ENCODE peak calls at places on chromosomes 12 and 14, in five cellular contexts. M is tibial nerve, R is PC-3, Q is K562, J is iPS DF 6.9. X is an unnamed sample. For H3K4me1, the result is how much of the 10 kb centered on the place peaks cover.

GRCh38 chr12:113190761-113191160 is 5.2 kb downstream of the RITA1 start:
- DNase-seq in M (no peak), R (peak), Q (peak), J (peak), X (peak)

GRCh38 chr12:81644503-81644902 is 114.6 kb downstream of the PPFIA2 start:
- DNase-seq in M (no peak), R (peak), Q (no peak), J (no peak), X (peak)

GRCh38 chr14:75993567-75994041 is 8.0 kb downstream of the IFT43 start:
- DNase-seq in M (no peak), R (no peak), Q (no peak), J (no peak), X (no peak)

GRCh38 chr12:34388636-34389377 is 366.5 kb downstream of the ALG10 start:
- DNase-seq in M (no peak), R (no peak), Q (no peak), J (no peak), X (no peak)

GRCh38 chr14:91968280-91968679 is 20.8 kb upstream of the FBLN5 start:
- DNase-seq in M (no peak), R (no peak), Q (no peak), J (no peak), X (no peak)

GRCh38 chr12:76520348-76520747 is 39.2 kb downstream of the OSBPL8 start:
- DNase-seq in M (no peak), R (no peak), Q (no peak), J (no peak), X (no peak)

GRCh38 chr12:64269161-64269560 is 47.1 kb upstream of the KICS2 start:
- DNase-seq in M (no peak), R (no peak), Q (no peak), J (no peak), X (no peak)

GRCh38 chr12:101009274-101009673 is 200.8 kb downstream of the SLC5A8 start:
- DNase-seq in M (no peak), R (no peak), Q (no peak), J (no peak), X (no peak)

GRCh38 chr12:24839268-24839791 is 109.6 kb downstream of the BCAT1 start:
- DNase-seq in M (no peak), R (no peak), Q (no peak), J (no peak), X (no peak)

GRCh38 chr12:53299101-53299453 is 418 bp upstream of the MYG1 start:
- DNase-seq in M (peak), R (peak), Q (no peak), J (no peak), X (peak)

GRCh38 chr14:100537701-100538565 is 49.3 kb downstream of the BEGAIN start:
- DNase-seq in M (peak), R (no peak), Q (no peak), J (no peak), X (no peak)

GRCh38 chr12:53049582-53050318 is at the start of gene TNS2:
- DNase-seq in M (peak), R (peak), Q (peak), J (no peak), X (no peak)

GRCh38 chr14:104138098-104138890 is at the start of gene KIF26A:
- DNase-seq in M (no peak), R (peak), Q (peak), J (no peak), X (peak)

GRCh38 chr12:116508145-116509121 is 50.7 kb upstream of the MAP1LC3B2 start:
- DNase-seq in M (no peak), R (peak), Q (peak), J (no peak), X (peak)

GRCh38 chr12:1644113-1644512 is 15.1 kb downstream of the WNT5B start:
- DNase-seq in M (no peak), R (no peak), Q (no peak), J (no peak), X (no peak)

GRCh38 chr12:27861428-27862167 is 81.6 kb upstream of the MANSC4 start:
- DNase-seq in M (peak), R (no peak), Q (no peak), J (no peak), X (no peak)

GRCh38 chr14:67886221-67886620 is 66.6 kb downstream of the RAD51B start:
- DNase-seq in M (no peak), R (no peak), Q (no peak), J (no peak), X (no peak)

GRCh38 chr14:94111276-94112095 is 950 bp downstream of the IFI27 start:
- DNase-seq in M (no peak), R (no peak), Q (no peak), J (no peak), X (no peak)

GRCh38 chr12:49296836-49297694 is 2.1 kb downstream of the PRPH start:
- DNase-seq in M (no peak), R (peak), Q (peak), J (no peak), X (peak)

GRCh38 chr12:130633771-130634170 is 82.3 kb downstream of the RIMBP2 start:
- DNase-seq in M (no peak), R (peak), Q (no peak), J (no peak), X (no peak)

DNA sequence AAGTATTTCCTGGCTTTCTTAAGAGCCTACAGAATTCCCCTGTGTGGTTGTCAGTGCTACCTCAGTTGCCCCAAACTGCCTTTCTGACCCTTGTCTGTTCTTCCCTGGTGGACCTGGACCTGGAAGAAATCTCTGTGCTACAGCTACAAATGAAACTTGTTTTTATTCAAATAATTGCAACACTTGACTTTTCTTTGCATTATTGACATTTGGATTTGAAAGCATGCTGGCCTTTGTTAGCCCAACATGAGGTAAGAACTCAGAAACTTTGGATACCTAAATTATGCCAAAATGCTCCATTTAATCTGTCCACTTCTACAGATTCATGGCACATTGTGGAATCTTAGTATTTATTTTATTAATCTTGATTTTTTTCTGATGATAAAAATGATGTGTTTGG is 142.9 kb downstream of the SAMD4A start:
- DNase-seq in M (no peak), R (no peak), Q (no peak), J (no peak), X (no peak)
- H3K4me3 ChIP-seq in M (no peak), R (no peak), Q (no peak), J (no peak), X (no peak)

DNA sequence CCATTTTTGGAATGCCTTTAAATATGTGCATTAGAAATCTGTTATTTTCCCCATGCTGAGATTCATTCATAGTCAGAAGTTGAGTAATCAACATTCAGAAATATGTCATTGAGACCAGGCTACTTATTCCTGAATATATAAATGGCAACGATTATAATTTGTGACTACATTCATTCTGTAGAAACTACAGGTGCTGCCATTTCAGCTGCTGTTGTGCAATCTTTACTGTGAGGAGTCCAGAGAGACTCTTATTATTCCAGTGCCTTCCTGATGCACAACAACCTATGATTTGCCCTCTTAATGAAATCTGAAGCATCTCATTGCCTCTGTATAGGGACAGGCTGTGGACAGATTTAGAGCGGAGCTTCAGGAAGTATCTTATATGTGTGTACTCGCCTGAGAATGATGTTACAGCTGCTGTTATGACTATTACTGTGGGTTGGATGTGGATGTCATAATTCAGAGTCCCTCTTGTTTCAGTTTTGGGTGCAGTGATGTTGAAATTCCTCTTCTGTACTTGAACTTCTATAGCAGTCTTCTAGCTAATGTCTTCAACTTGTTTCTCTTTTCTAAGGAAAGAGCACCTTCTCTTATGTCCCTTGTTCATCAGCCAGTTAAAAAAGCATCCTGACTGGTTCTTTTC is 173.9 kb downstream of the NAV3 start:
- DNase-seq in M (no peak), R (no peak), Q (no peak), J (no peak), X (no peak)
- H3K4me1 ChIP-seq in M (under half), R (under half), Q (under half), J (under half), X (under half)

GRCh38 chr12:43861847-43862150 is 25.9 kb downstream of the TMEM117 start:
- DNase-seq in M (no peak), R (no peak), Q (no peak), J (no peak), X (no peak)
- H3K4me3 ChIP-seq in M (no peak), R (no peak), Q (no peak), J (no peak), X (no peak)

GRCh38 chr12:108722992-108723766 is 8.1 kb downstream of the CORO1C start:
- DNase-seq in M (peak), R (peak), Q (no peak), J (no peak), X (peak)

GRCh38 chr12:108722463-108722862 is 8.9 kb downstream of the CORO1C start:
- DNase-seq in M (no peak), R (no peak), Q (no peak), J (no peak), X (no peak)

GRCh38 chr12:108724054-108724889 is 7.0 kb downstream of the CORO1C start:
- DNase-seq in M (peak), R (peak), Q (no peak), J (no peak), X (peak)

GRCh38 chr12:108721824-108722223 is 9.5 kb downstream of the CORO1C start:
- DNase-seq in M (no peak), R (no peak), Q (no peak), J (no peak), X (no peak)

DNA sequence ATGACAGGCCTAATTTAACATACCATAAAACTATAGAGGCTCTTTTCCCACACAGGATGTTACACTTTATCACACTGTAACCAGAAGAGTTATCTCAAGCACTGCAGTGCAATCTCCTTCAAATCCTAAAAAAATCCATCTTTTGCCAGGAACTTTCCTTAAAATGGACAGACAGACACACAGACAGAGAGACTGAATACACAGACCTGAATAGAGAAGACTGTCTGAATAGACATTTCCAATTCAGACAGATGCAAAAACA is 6.5 kb downstream of the CORO1C start:
- DNase-seq in M (no peak), R (no peak), Q (no peak), J (no peak), X (no peak)
- H3K4me1 ChIP-seq in M (half or more), R (half or more), Q (under half), J (under half), X (half or more)

GRCh38 chr12:54368016-54368708 is 3.9 kb upstream of the GPR84 start:
- DNase-seq in M (no peak), R (no peak), Q (no peak), J (no peak), X (no peak)
- H3K4me3 ChIP-seq in M (no peak), R (peak), Q (no peak), J (no peak), X (no peak)

GRCh38 chr12:180445-180844 is 33.5 kb downstream of the SLC6A12 start:
- DNase-seq in M (peak), R (no peak), Q (peak), J (no peak), X (no peak)

GRCh38 chr12:177980-178714 is 35.8 kb downstream of the SLC6A12 start:
- DNase-seq in M (no peak), R (no peak), Q (no peak), J (no peak), X (no peak)

GRCh38 chr12:178715-179109 is 35.2 kb downstream of the SLC6A12 start:
- DNase-seq in M (no peak), R (no peak), Q (no peak), J (no peak), X (no peak)

GRCh38 chr12:179131-179884 is 34.6 kb downstream of the SLC6A12 start:
- DNase-seq in M (no peak), R (no peak), Q (no peak), J (no peak), X (no peak)

DNA sequence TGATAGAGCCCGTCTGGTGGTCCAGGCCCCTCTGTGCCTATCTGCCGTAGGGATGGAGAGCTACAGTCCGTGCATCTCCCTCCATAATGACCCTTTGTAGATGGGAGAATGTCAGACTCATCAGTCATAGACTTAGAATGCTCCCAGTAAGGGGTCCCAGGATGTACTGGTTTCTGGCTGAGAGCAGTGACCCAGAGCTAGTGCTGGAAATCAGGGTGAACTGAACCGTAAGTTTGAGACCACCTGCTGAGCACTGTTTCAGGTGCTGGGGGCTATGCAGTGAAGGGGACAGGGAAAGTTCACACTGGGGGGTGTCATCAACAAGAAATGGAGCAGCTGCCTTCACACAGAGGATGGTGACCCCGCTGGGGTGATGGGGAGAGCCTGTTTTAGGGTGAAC is 34.1 kb downstream of the SLC6A12 start:
- DNase-seq in M (no peak), R (no peak), Q (no peak), J (no peak), X (no peak)
- H3K4me1 ChIP-seq in M (under half), R (under half), Q (under half), J (under half), X (under half)

GRCh38 chr12:38053655-38054464 is 262.7 kb upstream of the ALG10B start:
- DNase-seq in M (no peak), R (peak), Q (peak), J (no peak), X (peak)
- H3K4me3 ChIP-seq in M (no peak), R (peak), Q (no peak), J (no peak), X (no peak)

DNA sequence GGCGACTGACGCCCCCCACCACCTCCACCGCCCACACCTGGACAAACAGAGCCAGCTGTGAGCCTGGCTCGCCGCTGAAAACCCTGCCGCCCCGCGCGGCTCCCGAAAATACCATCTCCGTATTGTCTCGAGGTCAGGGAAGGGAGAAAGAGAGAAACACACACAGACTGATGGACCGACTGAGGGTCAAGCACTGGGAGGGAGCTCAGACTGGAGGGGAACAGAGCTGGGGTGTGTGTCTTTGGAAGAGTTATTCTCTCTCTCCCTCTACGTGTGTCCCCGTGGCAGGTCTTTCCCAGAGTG is 4.1 kb upstream of the SIX1 start:
- DNase-seq in M (no peak), R (no peak), Q (no peak), J (no peak), X (no peak)
- H3K4me1 ChIP-seq in M (under half), R (under half), Q (under half), J (under half), X (under half)

DNA sequence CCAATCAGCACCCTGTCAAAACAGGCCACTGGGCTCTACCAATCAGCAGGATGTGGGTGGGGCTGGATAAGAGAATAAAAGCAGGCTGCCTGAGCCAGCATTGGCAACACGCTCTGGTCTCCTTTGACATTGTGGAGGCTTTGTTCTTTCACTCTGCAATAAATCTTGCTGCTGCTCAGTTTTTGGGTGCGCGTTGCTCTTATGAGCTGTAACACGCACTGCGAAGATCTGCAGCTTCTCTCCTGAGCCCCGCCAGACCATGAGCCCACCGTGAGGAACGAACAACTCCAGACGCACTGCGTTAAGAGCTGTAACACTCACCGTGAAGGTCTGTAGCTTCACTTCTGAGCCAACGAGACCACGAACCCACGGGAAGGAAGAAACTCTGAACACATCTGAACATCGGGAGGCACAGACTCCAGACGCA is 8.4 kb upstream of the PIANP start:
- DNase-seq in M (no peak), R (peak), Q (no peak), J (no peak), X (no peak)
- H3K4me3 ChIP-seq in M (no peak), R (no peak), Q (no peak), J (no peak), X (no peak)

X was measured in A549.